ENCODE peak calls at places on chromosomes 3 and 15, in five cellular contexts. Y is HCT116; S is fibroblast of villous mesenchyme; N is naive thymus-derived CD4-positive, alpha-beta T cell; A is CD4-positive, CD25-positive, alpha-beta regulatory T cell. F is an unnamed sample.

GRCh38 chr3:197795200-197795599 is 4.1 kb downstream of the LRCH3 start:
- DNase-seq in Y (no peak), S (peak), N (no peak), A (no peak), F (no peak)

GRCh38 chr15:75043509-75044257 is 20.3 kb downstream of the PPCDC start:
- DNase-seq in Y (no peak), S (peak), N (no peak), A (no peak), F (no peak)

GRCh38 chr3:186525369-186526255 is 18.6 kb downstream of the CRYGS start:
- DNase-seq in Y (no peak), S (no peak), N (no peak), A (no peak), F (no peak)

GRCh38 chr15:66072616-66073361 is 180.8 kb downstream of the MEGF11 start:
- DNase-seq in Y (no peak), S (no peak), N (no peak), A (no peak), F (no peak)

GRCh38 chr3:187958432-187959003 is 195.4 kb upstream of the LPP start:
- DNase-seq in Y (no peak), S (no peak), N (no peak), A (no peak), F (peak)

GRCh38 chr3:113212155-113212844 is 943 bp downstream of the BOC start:
- DNase-seq in Y (no peak), S (peak), N (no peak), A (no peak), F (no peak)

GRCh38 chr3:78967061-78967460 is 800.7 kb downstream of the ROBO1 start:
- DNase-seq in Y (no peak), S (no peak), N (no peak), A (no peak), F (no peak)

GRCh38 chr3:9398715-9399708 is 1.6 kb downstream of the SETD5 start:
- DNase-seq in Y (no peak), S (peak), N (no peak), A (peak), F (no peak)

GRCh38 chr15:60374628-60375081 is 23.1 kb downstream of the ANXA2 start:
- DNase-seq in Y (peak), S (peak), N (no peak), A (no peak), F (no peak)

GRCh38 chr3:10883478-10884234 is 67.6 kb downstream of the SLC6A11 start:
- DNase-seq in Y (peak), S (no peak), N (no peak), A (no peak), F (no peak)

GRCh38 chr15:31338879-31339557 is 12.4 kb downstream of the KLF13 start:
- DNase-seq in Y (no peak), S (peak), N (peak), A (no peak), F (no peak)
- H3K4me3 ChIP-seq in Y (no peak), S (no peak), N (peak), A (peak), F (peak)

GRCh38 chr3:46811615-46812236 is 51.5 kb downstream of the MYL3 start:
- DNase-seq in Y (no peak), S (no peak), N (no peak), A (no peak), F (no peak)
- H3K4me3 ChIP-seq in Y (no peak), S (no peak), N (peak), A (no peak), F (no peak)

GRCh38 chr15:90232941-90233700 is 620 bp downstream of the CIB1 start:
- DNase-seq in Y (no peak), S (peak), N (peak), A (peak), F (peak)

GRCh38 chr15:90230610-90231009 is 3.1 kb downstream of the CIB1 start:
- DNase-seq in Y (no peak), S (no peak), N (no peak), A (no peak), F (no peak)

GRCh38 chr15:90231028-90232017 is 2.4 kb downstream of the CIB1 start:
- DNase-seq in Y (no peak), S (no peak), N (peak), A (peak), F (peak)

GRCh38 chr15:90233701-90234518 is at the start of the genes CIB1 and GDPGP1:
- DNase-seq in Y (peak), S (peak), N (peak), A (peak), F (peak)

DNA sequence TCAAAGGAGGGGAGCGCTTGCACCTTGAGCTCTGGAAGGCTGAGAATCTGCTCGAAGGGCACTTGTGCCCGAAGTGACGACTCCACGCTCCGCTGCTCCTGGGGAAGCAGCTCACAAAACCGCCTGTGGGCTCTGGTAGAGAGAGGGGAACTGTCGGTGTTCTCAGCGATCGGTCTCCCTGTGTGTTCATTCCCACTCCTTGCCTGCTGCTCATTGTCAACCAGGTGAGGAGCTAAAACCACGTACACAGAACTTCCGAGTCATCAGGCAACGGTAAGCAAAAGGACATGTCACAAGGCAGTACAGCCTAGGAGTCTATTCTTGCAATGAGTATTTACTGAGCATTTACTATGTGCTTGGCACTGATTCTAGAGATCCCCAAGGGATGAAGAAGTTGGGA is 1.5 kb downstream of the CIB1 start:
- DNase-seq in Y (no peak), S (no peak), N (no peak), A (no peak), F (no peak)
- H3K4me3 ChIP-seq in Y (peak), S (no peak), N (peak), A (peak), F (peak)

GRCh38 chr3:46642971-46643370 is 30.6 kb downstream of the FAM240A start:
- DNase-seq in Y (no peak), S (peak), N (no peak), A (no peak), F (no peak)

GRCh38 chr3:46634856-46635255 is 22.5 kb downstream of the FAM240A start:
- DNase-seq in Y (no peak), S (no peak), N (no peak), A (no peak), F (no peak)

GRCh38 chr3:46643701-46644100 is 31.4 kb downstream of the FAM240A start:
- DNase-seq in Y (no peak), S (no peak), N (no peak), A (no peak), F (no peak)

GRCh38 chr3:46640927-46641326 is 28.6 kb downstream of the FAM240A start:
- DNase-seq in Y (no peak), S (no peak), N (no peak), A (no peak), F (no peak)

GRCh38 chr3:46639221-46639620 is 26.9 kb downstream of the FAM240A start:
- DNase-seq in Y (no peak), S (no peak), N (no peak), A (no peak), F (no peak)
- H3K4me3 ChIP-seq in Y (no peak), S (no peak), N (no peak), A (no peak), F (no peak)

DNA sequence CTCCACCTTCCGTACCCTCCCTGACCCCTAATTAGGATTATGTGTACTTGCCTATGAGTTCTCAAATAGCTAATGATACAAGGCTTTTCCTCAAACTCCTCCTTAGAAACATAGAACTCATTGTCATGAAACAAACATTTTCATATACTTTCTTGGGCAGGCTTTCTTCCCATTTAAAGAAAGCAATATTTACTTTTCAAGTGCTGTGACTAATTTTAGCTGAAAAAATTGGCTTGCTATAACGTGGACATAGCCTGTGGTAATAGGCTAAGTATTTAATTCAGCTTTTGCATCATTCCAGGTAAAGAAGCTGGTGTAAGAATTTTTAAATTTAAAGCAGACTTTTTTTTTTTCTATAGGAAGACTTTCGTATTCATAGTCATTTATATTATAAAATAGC is 208.7 kb downstream of the SOX2 start:
- DNase-seq in Y (no peak), S (no peak), N (no peak), A (no peak), F (no peak)
- H3K4me3 ChIP-seq in Y (no peak), S (no peak), N (no peak), A (no peak), F (no peak)

GRCh38 chr15:38061856-38062649 is 127.6 kb downstream of the TMCO5A start:
- DNase-seq in Y (no peak), S (peak), N (no peak), A (no peak), F (no peak)
- H3K4me3 ChIP-seq in Y (no peak), S (no peak), N (no peak), A (no peak), F (no peak)

DNA sequence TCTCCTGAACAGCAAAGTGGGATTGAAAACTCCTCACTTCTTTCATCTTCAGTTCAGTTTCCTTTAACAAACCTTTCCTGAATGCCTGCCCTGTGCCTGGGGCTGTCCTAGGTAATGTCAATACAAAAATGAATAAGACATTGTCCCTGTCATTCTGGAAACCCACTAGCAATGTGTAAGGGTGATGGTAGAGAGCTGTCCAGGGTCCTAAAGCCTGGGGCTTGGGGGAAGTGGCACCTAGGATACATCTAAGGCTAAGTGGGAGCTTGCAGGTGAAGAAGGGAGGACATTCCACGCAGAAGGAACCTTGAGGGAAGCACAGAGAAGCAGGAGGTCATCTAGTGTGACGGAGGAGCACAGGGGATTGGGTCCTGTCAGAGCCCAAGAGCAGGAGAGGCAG is 212.7 kb upstream of the PPP2R3A start:
- DNase-seq in Y (no peak), S (no peak), N (no peak), A (no peak), F (no peak)
- H3K4me3 ChIP-seq in Y (no peak), S (no peak), N (no peak), A (no peak), F (no peak)

GRCh38 chr3:13345284-13345683 is 74.8 kb downstream of the NUP210 start:
- DNase-seq in Y (no peak), S (no peak), N (no peak), A (no peak), F (no peak)
- H3K4me3 ChIP-seq in Y (no peak), S (no peak), N (no peak), A (no peak), F (no peak)

GRCh38 chr3:37887062-37887461 is 25.4 kb downstream of the CTDSPL start:
- DNase-seq in Y (no peak), S (no peak), N (no peak), A (no peak), F (no peak)

GRCh38 chr3:37885831-37886230 is 24.2 kb downstream of the CTDSPL start:
- DNase-seq in Y (no peak), S (peak), N (no peak), A (no peak), F (no peak)

GRCh38 chr3:37887824-37888223 is 26.1 kb downstream of the CTDSPL start:
- DNase-seq in Y (no peak), S (no peak), N (no peak), A (no peak), F (no peak)

GRCh38 chr3:37886395-37886794 is 24.7 kb downstream of the CTDSPL start:
- DNase-seq in Y (no peak), S (no peak), N (no peak), A (no peak), F (no peak)

GRCh38 chr3:37882711-37883110 is 21.0 kb downstream of the CTDSPL start:
- DNase-seq in Y (no peak), S (no peak), N (no peak), A (no peak), F (no peak)
- H3K4me3 ChIP-seq in Y (no peak), S (no peak), N (no peak), A (no peak), F (no peak)